ENCODE peak calls at places on chromosomes 5 and 9, in nine cellular contexts. V, Q, B, G, M, S, W, N and L are unnamed samples.
A peak's percentile ranks its signal among the peaks of the same experiment; 100 is the strongest.

GRCh38 chr5:161094411-161094810 is 242.4 kb upstream of the ATP10B start:
- DNase-seq in N (peak; percentile 83), M (no peak), V (no peak), B (no peak), Q (no peak), S (no peak), G (peak; percentile 49), W (no peak), L (no peak)

GRCh38 chr5:125194901-125195300 is 448.5 kb upstream of the ZNF608 start:
- DNase-seq in B (no peak), Q (no peak), M (no peak), N (no peak), G (no peak), W (no peak), S (no peak), V (no peak), L (no peak)

GRCh38 chr9:70829591-70830265 is 291.7 kb downstream of the TRPM3 start:
- DNase-seq in Q (no peak), B (no peak), N (no peak), V (no peak), S (no peak), M (no peak), W (no peak), G (no peak), L (no peak)

GRCh38 chr5:139919308-139919707 is 123.7 kb downstream of the PSD2 start:
- DNase-seq in Q (no peak), B (no peak), N (no peak), M (no peak), G (no peak), W (no peak), S (no peak), V (no peak), L (no peak)

GRCh38 chr5:159915913-159916840 is at the start of gene ADRA1B:
- DNase-seq in Q (peak; percentile 15), S (peak; percentile 30), V (peak; percentile 24), N (peak; percentile 79), G (peak; percentile 55), B (no peak), M (peak; percentile 86), W (peak; percentile 82), L (no peak)

GRCh38 chr5:180358179-180358578 is 5.0 kb upstream of the GFPT2 start:
- DNase-seq in M (no peak), S (no peak), W (no peak), V (no peak), N (no peak), G (no peak), Q (no peak), B (no peak), L (no peak)

GRCh38 chr5:158456756-158457155 is 597.8 kb upstream of the CLINT1 start:
- DNase-seq in B (no peak), M (peak; percentile 64), N (peak; percentile 90), Q (no peak), V (no peak), W (peak; percentile 47), G (peak; percentile 77), S (no peak), L (no peak)

GRCh38 chr5:126016256-126016655 is 407.0 kb upstream of the GRAMD2B start:
- DNase-seq in S (peak; percentile 26), M (peak; percentile 60), G (peak; percentile 15), Q (no peak), V (no peak), N (no peak), B (peak; percentile 33), W (no peak), L (no peak)

GRCh38 chr5:129244478-129244877 is 149.9 kb downstream of the ISOC1 start:
- DNase-seq in N (no peak), Q (no peak), B (no peak), V (no peak), W (no peak), M (no peak), G (no peak), S (no peak), L (no peak)

GRCh38 chr5:43771611-43772031 is 168.6 kb downstream of the NNT start:
- DNase-seq in M (no peak), V (no peak), Q (no peak), B (no peak), S (no peak), N (peak; percentile 11), W (no peak), G (peak; percentile 40), L (no peak)

GRCh38 chr5:124867064-124867707 is 120.7 kb upstream of the ZNF608 start:
- DNase-seq in N (peak; percentile 60), V (no peak), Q (no peak), G (no peak), B (no peak), W (no peak), M (no peak), S (no peak), L (no peak)

GRCh38 chr5:172499287-172499686 is 45.0 kb upstream of the SH3PXD2B start:
- DNase-seq in N (no peak), B (no peak), G (no peak), V (no peak), W (no peak), Q (no peak), M (no peak), S (no peak), L (no peak)

GRCh38 chr5:59146729-59147128 is 563.9 kb downstream of the RAB3C start:
- DNase-seq in M (no peak), G (no peak), W (no peak), Q (no peak), S (no peak), N (no peak), V (no peak), B (no peak), L (no peak)

GRCh38 chr5:79503794-79504495 is 10.0 kb downstream of the HOMER1 start:
- DNase-seq in B (no peak), M (no peak), G (no peak), V (no peak), N (no peak), W (no peak), S (no peak), Q (no peak), L (no peak)

GRCh38 chr9:98860871-98861293 is 53.4 kb downstream of the GALNT12 start:
- DNase-seq in G (peak; percentile 86), S (no peak), W (no peak), N (peak; percentile 47), M (peak; percentile 74), Q (no peak), B (no peak), V (peak; percentile 42), L (no peak)

GRCh38 chr9:4979224-4979623 is 5.8 kb upstream of the JAK2 start:
- DNase-seq in S (no peak), V (no peak), N (peak; percentile 46), B (no peak), G (no peak), M (no peak), Q (no peak), W (no peak), L (no peak)

GRCh38 chr9:35649431-35650340 is 1.0 kb downstream of the SIT1 start:
- DNase-seq in S (no peak), V (no peak), W (no peak), B (no peak), G (no peak), N (no peak), M (peak; percentile 77), Q (peak; percentile 27), L (no peak)

GRCh38 chr5:54742417-54742889 is 224.9 kb downstream of the SNX18 start:
- DNase-seq in M (no peak), B (no peak), N (peak; percentile 70), S (no peak), G (peak; percentile 67), W (no peak), V (no peak), Q (no peak), L (no peak)

GRCh38 chr5:33244441-33245150 is 196.2 kb upstream of the TARS1 start:
- DNase-seq in M (no peak), W (no peak), G (no peak), B (no peak), N (no peak), S (no peak), V (no peak), Q (no peak), L (no peak)

GRCh38 chr9:37909326-37909725 is 5.4 kb upstream of the SLC25A51 start:
- DNase-seq in W (no peak), G (no peak), B (no peak), M (no peak), Q (no peak), N (no peak), V (no peak), S (no peak), L (no peak)